ENCODE peak calls at places on chromosome 18, in eight cellular contexts. W, I, Z, L, Y, U, N and F are unnamed samples.

GRCh38 chr18:13246591-13246990 is 28.0 kb downstream of the LDLRAD4 start:
- DNase-seq in W (no peak), I (no peak), Z (no peak), L (no peak), Y (no peak), U (no peak), N (no peak), F (no peak)

GRCh38 chr18:916562-916961 is 11.9 kb downstream of the ADCYAP1 start:
- DNase-seq in W (no peak), I (no peak), Z (no peak), L (no peak), Y (no peak), U (no peak), N (no peak), F (no peak)

GRCh38 chr18:72878561-72878960 is 10.8 kb upstream of the NETO1 start:
- DNase-seq in W (no peak), I (no peak), Z (no peak), L (no peak), Y (no peak), U (no peak), N (no peak), F (no peak)

GRCh38 chr18:35597758-35598157 is 16.2 kb downstream of the GALNT1 start:
- DNase-seq in W (no peak), I (no peak), Z (no peak), L (no peak), Y (no peak), U (no peak), N (no peak), F (no peak)

GRCh38 chr18:25299426-25299825 is 52.5 kb downstream of the ZNF521 start:
- DNase-seq in W (no peak), I (peak; percentile 80), Z (no peak), L (peak; percentile 67), Y (no peak), U (peak; percentile 45), N (no peak), F (peak; percentile 88)

GRCh38 chr18:51192026-51192425 is 5.5 kb downstream of the MEX3C start:
- DNase-seq in W (peak; percentile 8), I (no peak), Z (no peak), L (no peak), Y (no peak), U (no peak), N (no peak), F (no peak)

GRCh38 chr18:2932247-2933181 is 80.4 kb downstream of the LPIN2 start:
- DNase-seq in W (peak; percentile 64), I (peak; percentile 67), Z (peak; percentile 52), L (peak; percentile 83), Y (no peak), U (peak; percentile 54), N (peak; percentile 73), F (peak; percentile 77)

GRCh38 chr18:29531746-29532145 is 1354.8 kb upstream of the CDH2 start:
- DNase-seq in W (no peak), I (no peak), Z (no peak), L (no peak), Y (no peak), U (no peak), N (no peak), F (no peak)

GRCh38 chr18:57027190-57027708 is 119.6 kb upstream of the BOD1L2 start:
- DNase-seq in W (no peak), I (no peak), Z (no peak), L (no peak), Y (no peak), U (no peak), N (no peak), F (no peak)

GRCh38 chr18:80033181-80034067 is 810 bp upstream of the RBFA start:
- DNase-seq in W (no peak), I (peak; percentile 50), Z (no peak), L (peak; percentile 47), Y (peak; percentile 84), U (peak; percentile 15), N (no peak), F (peak; percentile 49)

GRCh38 chr18:8813621-8814020 is 108.3 kb downstream of the MTCL1 start:
- DNase-seq in W (no peak), I (peak; percentile 95), Z (no peak), L (peak; percentile 55), Y (no peak), U (no peak), N (no peak), F (peak; percentile 53)

GRCh38 chr18:77251730-77252050 is 2.0 kb downstream of the GALR1 start:
- DNase-seq in W (no peak), I (no peak), Z (no peak), L (no peak), Y (no peak), U (no peak), N (no peak), F (no peak)

GRCh38 chr18:76169733-76170132 is 325.3 kb downstream of the ZNF516 start:
- DNase-seq in W (no peak), I (no peak), Z (no peak), L (no peak), Y (no peak), U (no peak), N (no peak), F (no peak)

GRCh38 chr18:3985664-3986063 is 469.4 kb downstream of the DLGAP1 start:
- DNase-seq in W (no peak), I (peak; percentile 57), Z (no peak), L (peak; percentile 11), Y (no peak), U (peak; percentile 93), N (no peak), F (peak; percentile 90)

GRCh38 chr18:74834424-74835309 is 237.0 kb downstream of the ZNF407 start:
- DNase-seq in W (peak; percentile 76), I (no peak), Z (no peak), L (peak; percentile 23), Y (no peak), U (peak; percentile 27), N (no peak), F (no peak)

GRCh38 chr18:70333757-70334156 is 44.9 kb downstream of the SOCS6 start:
- DNase-seq in W (no peak), I (peak; percentile 99), Z (no peak), L (peak; percentile 94), Y (no peak), U (peak; percentile 100), N (no peak), F (peak; percentile 99)

GRCh38 chr18:31583185-31583854 is 8.4 kb upstream of the TTR start:
- DNase-seq in W (no peak), I (no peak), Z (no peak), L (no peak), Y (no peak), U (no peak), N (no peak), F (no peak)

GRCh38 chr18:499351-500229 is 911 bp downstream of the COLEC12 start:
- DNase-seq in W (peak; percentile 57), I (peak; percentile 69), Z (no peak), L (peak; percentile 63), Y (no peak), U (no peak), N (no peak), F (peak; percentile 80)

GRCh38 chr18:7038330-7038846 is 79.2 kb downstream of the LAMA1 start:
- DNase-seq in W (peak; percentile 77), I (peak; percentile 98), Z (peak; percentile 72), L (peak; percentile 100), Y (no peak), U (peak; percentile 76), N (no peak), F (peak; percentile 99)

GRCh38 chr18:58637197-58637596 is 8.3 kb upstream of the ALPK2 start:
- DNase-seq in W (no peak), I (no peak), Z (no peak), L (no peak), Y (no peak), U (no peak), N (no peak), F (no peak)
- H3K4me3 ChIP-seq in W (no peak overlapping the region), I (no peak overlapping the region), Z (no peak overlapping the region), L (no peak overlapping the region), Y (no peak overlapping the region), U (no peak overlapping the region), N (no peak overlapping the region), F (no peak overlapping the region)

DNA sequence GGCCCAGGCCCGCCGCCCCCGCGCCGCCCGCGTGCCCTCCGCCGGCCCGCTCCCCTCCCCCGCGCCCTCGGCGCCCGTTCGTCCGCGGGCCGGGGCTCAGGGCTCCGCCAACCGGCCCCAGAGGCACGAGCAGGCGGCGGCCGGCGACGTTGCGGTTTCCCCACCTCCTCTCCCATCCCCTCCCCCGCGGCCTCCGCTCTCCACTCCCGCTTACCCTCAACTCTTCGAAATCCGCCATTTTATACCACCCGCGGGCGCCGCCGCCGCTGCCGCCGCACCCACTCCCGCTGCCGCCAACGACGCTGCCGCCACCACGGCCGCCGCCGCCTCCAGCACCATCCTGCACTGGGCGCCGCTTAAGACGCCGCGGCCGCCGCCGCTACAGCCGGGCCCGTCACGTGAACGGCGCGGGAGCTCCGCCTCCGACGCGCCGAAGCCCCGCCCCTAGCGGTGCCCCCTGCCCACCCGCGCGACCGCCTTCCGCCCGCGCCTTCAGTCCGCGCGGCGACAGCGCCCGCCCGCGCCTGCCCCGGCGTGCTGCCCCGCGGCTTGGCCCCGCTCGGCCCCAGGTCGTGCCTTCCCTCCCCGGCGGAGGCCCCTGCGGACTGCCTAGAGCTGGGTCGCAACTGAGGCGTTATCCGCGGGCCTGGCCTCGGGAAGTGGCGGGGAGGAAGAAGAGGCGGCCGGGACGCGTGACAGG is at the start of the genes KATNAL2 and PIAS2:
- DNase-seq in W (peak; percentile 85), I (peak; percentile 65), Z (peak; percentile 74), L (peak; percentile 69), Y (peak; percentile 79), U (peak; percentile 30), N (peak; percentile 92), F (peak; percentile 55)
- TF ChIP-seq CTCF in W (no peak), I (no peak), Z (no peak), L (no peak), Y (no peak), U (no peak), N (no peak), F (no peak)

DNA sequence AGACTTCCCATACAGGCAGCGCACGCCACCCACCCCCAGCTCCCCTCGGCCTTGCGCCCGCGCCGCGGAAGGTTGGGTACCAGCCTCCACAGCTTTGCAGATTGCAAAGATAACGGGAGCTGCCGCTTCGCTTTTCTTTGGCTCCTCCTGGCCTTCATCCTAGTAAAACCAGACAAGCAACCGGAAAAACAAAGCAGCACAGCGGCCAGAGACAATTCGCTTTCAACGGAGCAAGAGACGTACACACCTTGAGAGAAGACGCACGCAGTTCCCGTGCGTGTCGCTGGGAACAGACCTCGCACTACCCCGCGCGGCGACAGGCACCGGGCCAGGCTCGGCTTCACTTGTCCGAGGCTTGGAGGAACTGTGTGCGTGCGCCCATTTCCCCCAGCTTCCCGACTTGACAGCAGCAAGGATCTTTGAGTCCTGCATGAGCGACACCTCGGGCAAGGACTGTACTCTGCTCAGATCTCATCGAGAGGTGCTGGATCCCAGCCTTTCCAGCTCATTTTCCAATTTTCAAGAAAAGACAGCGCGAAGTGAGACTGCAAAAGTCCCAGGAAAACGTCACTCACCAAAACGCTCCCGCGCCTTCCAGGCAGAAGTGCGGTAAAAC is 964 bp downstream of the ZBTB7C start:
- DNase-seq in W (peak; percentile 16), I (no peak), Z (peak; percentile 56), L (no peak), Y (no peak), U (no peak), N (no peak), F (no peak)
- H3K4me3 ChIP-seq in W (no peak overlapping the region), I (no peak overlapping the region), Z (no peak overlapping the region), L (no peak overlapping the region), Y (no peak overlapping the region), U (peak overlapping the region; percentile 59), N (no peak overlapping the region), F (no peak overlapping the region)

DNA sequence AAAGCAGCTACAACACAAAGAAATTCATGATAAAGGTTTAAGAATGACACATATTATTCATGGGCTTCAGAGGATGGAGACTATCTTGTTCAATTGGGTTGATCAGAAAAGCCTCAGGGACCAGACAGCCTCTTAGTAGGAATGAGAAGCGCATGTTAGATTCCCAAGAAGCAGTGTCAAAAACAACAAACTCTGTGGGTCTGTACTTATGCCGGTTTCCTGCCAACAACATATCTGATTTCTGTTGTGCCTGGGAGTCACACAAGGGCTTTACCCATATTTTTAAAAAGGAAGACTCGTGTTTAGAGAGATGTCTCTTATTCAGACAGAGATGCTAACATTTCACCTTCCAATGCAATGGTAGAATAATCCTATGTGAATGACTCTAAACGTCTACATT is 2180.6 kb upstream of the CELF4 start:
- DNase-seq in W (no peak), I (no peak), Z (no peak), L (no peak), Y (no peak), U (no peak), N (no peak), F (no peak)
- TF ChIP-seq CTCF in W (no peak), I (no peak), Z (no peak), L (no peak), Y (no peak), U (no peak), N (no peak), F (no peak)